ENCODE peak calls at places on chromosomes 3 and 15, in seven cellular contexts. One of them, this sample, is unnamed.

GRCh38 chr3:38538773-38539353 is 42.7 kb downstream of the EXOG start:
- DNase-seq in RPMI8226: no peak
- DNase-seq in NB4: no peak
- DNase-seq in activated naive CD4-positive, alpha-beta T cell treated with anti-CD3 and anti-CD28 coated beads for 36 hours: no peak
- DNase-seq in aorta: no peak
- DNase-seq in choroid plexus epithelial cell: no peak
- DNase-seq in fibroblast of gingiva: no peak
- DNase-seq in this sample: no peak

GRCh38 chr3:130386604-130387263 is 41.3 kb downstream of the COL6A5 start:
- DNase-seq in RPMI8226: no peak
- DNase-seq in NB4: no peak
- DNase-seq in activated naive CD4-positive, alpha-beta T cell treated with anti-CD3 and anti-CD28 coated beads for 36 hours: no peak
- DNase-seq in aorta: no peak
- DNase-seq in choroid plexus epithelial cell: peak; percentile 65
- DNase-seq in fibroblast of gingiva: no peak
- DNase-seq in this sample: peak; percentile 50

GRCh38 chr15:78103406-78104118 is 11.2 kb downstream of the SH2D7 start:
- DNase-seq in RPMI8226: no peak
- DNase-seq in NB4: peak; percentile 85
- DNase-seq in activated naive CD4-positive, alpha-beta T cell treated with anti-CD3 and anti-CD28 coated beads for 36 hours: peak; percentile 87
- DNase-seq in aorta: peak; percentile 69
- DNase-seq in choroid plexus epithelial cell: no peak
- DNase-seq in fibroblast of gingiva: no peak
- DNase-seq in this sample: peak; percentile 10

GRCh38 chr3:48926425-48927392 is 8.1 kb downstream of the ARIH2 start:
- DNase-seq in RPMI8226: peak; percentile 32
- DNase-seq in NB4: no peak
- DNase-seq in activated naive CD4-positive, alpha-beta T cell treated with anti-CD3 and anti-CD28 coated beads for 36 hours: peak; percentile 40
- DNase-seq in aorta: no peak
- DNase-seq in choroid plexus epithelial cell: no peak
- DNase-seq in fibroblast of gingiva: no peak
- DNase-seq in this sample: no peak

GRCh38 chr3:13110678-13111116 is 37.5 kb upstream of the IQSEC1 start:
- DNase-seq in RPMI8226: peak; percentile 82
- DNase-seq in NB4: no peak
- DNase-seq in activated naive CD4-positive, alpha-beta T cell treated with anti-CD3 and anti-CD28 coated beads for 36 hours: peak; percentile 62
- DNase-seq in aorta: no peak
- DNase-seq in choroid plexus epithelial cell: no peak
- DNase-seq in fibroblast of gingiva: no peak
- DNase-seq in this sample: no peak

GRCh38 chr3:98343647-98344507 is 9.8 kb upstream of the OR5K4 start:
- DNase-seq in RPMI8226: peak; percentile 74
- DNase-seq in NB4: peak; percentile 61
- DNase-seq in activated naive CD4-positive, alpha-beta T cell treated with anti-CD3 and anti-CD28 coated beads for 36 hours: peak; percentile 59
- DNase-seq in aorta: no peak
- DNase-seq in choroid plexus epithelial cell: peak; percentile 50
- DNase-seq in fibroblast of gingiva: no peak
- DNase-seq in this sample: peak; percentile 54

GRCh38 chr15:52566889-52567288 is 1.9 kb downstream of the ARPP19 start:
- DNase-seq in RPMI8226: peak; percentile 63
- DNase-seq in NB4: peak; percentile 25
- DNase-seq in activated naive CD4-positive, alpha-beta T cell treated with anti-CD3 and anti-CD28 coated beads for 36 hours: no peak
- DNase-seq in aorta: no peak
- DNase-seq in choroid plexus epithelial cell: no peak
- DNase-seq in fibroblast of gingiva: no peak
- DNase-seq in this sample: no peak

GRCh38 chr3:31399270-31399669 is 133.5 kb upstream of the STT3B start:
- DNase-seq in RPMI8226: no peak
- DNase-seq in NB4: peak; percentile 67
- DNase-seq in activated naive CD4-positive, alpha-beta T cell treated with anti-CD3 and anti-CD28 coated beads for 36 hours: no peak
- DNase-seq in aorta: no peak
- DNase-seq in choroid plexus epithelial cell: no peak
- DNase-seq in fibroblast of gingiva: no peak
- DNase-seq in this sample: no peak

GRCh38 chr15:57595011-57595866 is 3.5 kb downstream of the MYZAP start:
- DNase-seq in RPMI8226: no peak
- DNase-seq in NB4: no peak
- DNase-seq in activated naive CD4-positive, alpha-beta T cell treated with anti-CD3 and anti-CD28 coated beads for 36 hours: no peak
- DNase-seq in aorta: no peak
- DNase-seq in choroid plexus epithelial cell: no peak
- DNase-seq in fibroblast of gingiva: peak; percentile 25
- DNase-seq in this sample: peak; percentile 48

GRCh38 chr15:65847977-65848376 is 21.3 kb upstream of the RAB11A start:
- DNase-seq in RPMI8226: no peak
- DNase-seq in NB4: no peak
- DNase-seq in activated naive CD4-positive, alpha-beta T cell treated with anti-CD3 and anti-CD28 coated beads for 36 hours: no peak
- DNase-seq in aorta: no peak
- DNase-seq in choroid plexus epithelial cell: no peak
- DNase-seq in fibroblast of gingiva: no peak
- DNase-seq in this sample: no peak

This sample was measured in dermis blood vessel endothelial cell.